ENCODE peak calls at places on chromosomes 7 and 10, in five cellular contexts. R, T, A, M and U are unnamed samples.

GRCh38 chr10:91090761-91091529 is 129.5 kb upstream of the PCGF5 start:
- DNase-seq in R (no peak), T (no peak), A (no peak), M (no peak), U (no peak)

GRCh38 chr10:49023752-49024151 is 84.1 kb upstream of the LRRC18 start:
- DNase-seq in R (no peak), T (no peak), A (no peak), M (no peak), U (no peak)

GRCh38 chr10:125000366-125001312 is 58.7 kb downstream of the ZRANB1 start:
- DNase-seq in R (no peak), T (no peak), A (peak; percentile 52), M (peak; percentile 50), U (no peak)

GRCh38 chr10:46284286-46285229 is 2.2 kb upstream of the ANTXRL start:
- DNase-seq in R (peak; percentile 84), T (peak; percentile 72), A (peak; percentile 86), M (peak; percentile 87), U (peak; percentile 85)

GRCh38 chr10:110857265-110858158 is 14.2 kb upstream of the PDCD4 start:
- DNase-seq in R (no peak), T (peak; percentile 51), A (no peak), M (peak; percentile 58), U (peak; percentile 65)

GRCh38 chr7:116998567-116998966 is 45.3 kb downstream of the ST7 start:
- DNase-seq in R (no peak), T (no peak), A (no peak), M (no peak), U (no peak)

GRCh38 chr7:116075351-116076145 is 45.0 kb upstream of the TFEC start:
- DNase-seq in R (no peak), T (no peak), A (no peak), M (no peak), U (no peak)

GRCh38 chr7:31971049-31971665 is 99.0 kb downstream of the PDE1C start:
- DNase-seq in R (no peak), T (no peak), A (no peak), M (no peak), U (no peak)

GRCh38 chr7:47557317-47557985 is 24.5 kb downstream of the TNS3 start:
- DNase-seq in R (no peak), T (no peak), A (no peak), M (no peak), U (no peak)

GRCh38 chr10:69703766-69704191 is 73.7 kb downstream of the FAM241B start:
- DNase-seq in R (no peak), T (no peak), A (no peak), M (no peak), U (no peak)

GRCh38 chr10:124747745-124748144 is 3.6 kb upstream of the FAM53B start:
- DNase-seq in R (no peak), T (no peak), A (no peak), M (no peak), U (no peak)

GRCh38 chr7:9504678-9505077 is 1071.3 kb downstream of the NXPH1 start:
- DNase-seq in R (no peak), T (no peak), A (no peak), M (no peak), U (no peak)

GRCh38 chr7:135976312-135977019 is 693 bp downstream of the MTPN start:
- DNase-seq in R (no peak), T (peak; percentile 43), A (no peak), M (no peak), U (peak; percentile 48)

GRCh38 chr7:8434290-8435002 is 1.0 kb downstream of the NXPH1 start:
- DNase-seq in R (no peak), T (no peak), A (no peak), M (no peak), U (no peak)

GRCh38 chr7:137953692-137954470 is 48.0 kb downstream of the CREB3L2 start:
- DNase-seq in R (no peak), T (no peak), A (no peak), M (no peak), U (no peak)

GRCh38 chr10:5775705-5776104 is 37.5 kb downstream of the GDI2 start:
- DNase-seq in R (peak; percentile 26), T (peak; percentile 85), A (peak; percentile 67), M (no peak), U (no peak)

GRCh38 chr7:24971333-24972165 is 8.4 kb downstream of the OSBPL3 start:
- DNase-seq in R (peak; percentile 15), T (no peak), A (no peak), M (no peak), U (no peak)

GRCh38 chr10:36681751-36682633 is 443.4 kb upstream of the ANKRD30A start:
- DNase-seq in R (no peak), T (no peak), A (no peak), M (no peak), U (no peak)

GRCh38 chr10:119139464-119140067 is 25.9 kb downstream of the SFXN4 start:
- DNase-seq in R (no peak), T (peak; percentile 41), A (no peak), M (peak; percentile 68), U (peak; percentile 42)

GRCh38 chr10:113426181-113426837 is 126.5 kb upstream of the HABP2 start:
- DNase-seq in R (no peak), T (no peak), A (no peak), M (no peak), U (no peak)

GRCh38 chr7:128448751-128449300 is 6.9 kb upstream of the HILPDA start:
- DNase-seq in R (no peak), T (no peak), A (no peak), M (no peak), U (no peak)

GRCh38 chr7:77473240-77474005 is 57.3 kb upstream of the GSAP start:
- DNase-seq in R (no peak), T (no peak), A (no peak), M (no peak), U (no peak)

DNA sequence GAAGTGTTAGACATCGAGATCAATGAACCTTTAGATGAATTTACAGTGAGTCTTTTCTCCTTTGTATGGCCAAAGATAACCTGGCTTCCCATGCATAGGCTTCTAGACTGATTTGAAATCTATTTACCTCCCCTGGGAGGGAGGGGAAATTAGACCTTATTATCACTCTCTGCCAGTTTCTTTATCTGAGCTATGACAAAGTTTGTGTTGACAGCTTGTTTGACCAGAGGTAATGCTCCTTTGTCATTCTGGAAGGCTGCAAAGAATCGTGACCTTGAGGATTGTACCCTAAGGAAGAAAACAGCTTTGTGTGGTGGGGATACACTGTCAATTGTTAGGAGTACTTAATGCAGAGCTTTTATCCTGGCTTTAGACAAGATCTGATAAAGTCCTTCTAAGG is 36.4 kb downstream of the RBM33 start:
- DNase-seq in R (no peak), T (no peak), A (no peak), M (no peak), U (no peak)
- H3K36me3 ChIP-seq in R (no peaks in the 10 kb centered on the region), T (peaks cover 32% of the 10 kb centered on the region), A (peaks cover 3% of the 10 kb centered on the region), M (no peaks in the 10 kb centered on the region), U (no peaks in the 10 kb centered on the region)

GRCh38 chr7:56026538-56026937 is 24.7 kb downstream of the PSPH start:
- DNase-seq in R (no peak), T (no peak), A (no peak), M (no peak), U (no peak)

GRCh38 chr7:56028942-56029630 is 22.2 kb downstream of the PSPH start:
- DNase-seq in R (no peak), T (no peak), A (no peak), M (no peak), U (no peak)

GRCh38 chr7:56033671-56034432 is 17.4 kb downstream of the PSPH start:
- DNase-seq in R (peak; percentile 48), T (peak; percentile 72), A (peak; percentile 59), M (peak; percentile 62), U (peak; percentile 67)

DNA sequence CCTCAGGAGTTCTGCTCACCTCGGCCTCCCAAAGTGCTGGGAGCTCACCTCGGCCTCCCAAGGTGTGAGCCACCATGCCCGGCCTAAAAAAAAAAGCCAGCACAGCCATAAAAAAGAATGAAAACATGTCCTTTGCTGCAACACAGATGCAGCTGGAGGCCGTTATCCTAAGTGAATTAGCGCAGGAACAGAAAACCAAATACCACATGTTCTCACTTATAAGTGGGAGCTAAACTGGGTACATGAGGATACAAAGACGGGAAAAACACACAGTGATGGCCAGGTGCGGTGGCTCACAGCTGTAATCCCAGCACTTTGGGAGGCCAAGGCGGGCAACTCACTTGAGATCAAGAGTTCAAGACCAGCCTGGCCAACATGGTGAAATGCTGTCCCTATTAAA is 20.9 kb downstream of the PSPH start:
- DNase-seq in R (no peak), T (no peak), A (no peak), M (no peak), U (no peak)
- H3K36me3 ChIP-seq in R (no peaks in the 10 kb centered on the region), T (no peaks in the 10 kb centered on the region), A (no peaks in the 10 kb centered on the region), M (no peaks in the 10 kb centered on the region), U (no peaks in the 10 kb centered on the region)

DNA sequence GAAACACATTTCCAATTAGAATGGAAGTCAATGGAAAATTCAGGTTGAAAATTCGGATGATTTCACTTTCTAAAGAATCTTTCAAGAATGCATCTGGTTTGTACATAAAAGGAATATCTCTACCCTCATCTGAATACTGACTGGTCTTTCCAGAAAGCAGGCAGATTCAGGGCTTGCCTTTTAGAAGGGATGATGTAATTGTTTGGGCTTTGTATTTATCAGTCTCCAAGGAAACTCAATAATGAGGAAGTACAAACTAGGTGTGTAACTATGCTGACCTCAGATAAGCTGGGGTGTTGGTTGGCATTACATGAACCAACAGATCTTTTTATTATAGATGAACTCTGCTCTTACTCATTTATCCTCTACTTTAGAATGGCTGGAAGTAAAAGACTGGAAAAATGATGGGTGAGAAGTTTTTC is 24.1 kb downstream of the PDLIM1 start:
- DNase-seq in R (no peak), T (peak; percentile 19), A (no peak), M (no peak), U (no peak)
- H3K36me3 ChIP-seq in R (no peaks in the 10 kb centered on the region), T (no peaks in the 10 kb centered on the region), A (no peaks in the 10 kb centered on the region), M (no peaks in the 10 kb centered on the region), U (peaks cover 27% of the 10 kb centered on the region)

GRCh38 chr7:152140560-152140959 is 115.1 kb downstream of the GALNT11 start:
- DNase-seq in R (no peak), T (no peak), A (no peak), M (no peak), U (no peak)
- H3K36me3 ChIP-seq in R (no peaks in the 10 kb centered on the region), T (peaks cover 46% of the 10 kb centered on the region), A (peaks cover 8% of the 10 kb centered on the region), M (no peaks in the 10 kb centered on the region), U (peaks cover 54% of the 10 kb centered on the region)

DNA sequence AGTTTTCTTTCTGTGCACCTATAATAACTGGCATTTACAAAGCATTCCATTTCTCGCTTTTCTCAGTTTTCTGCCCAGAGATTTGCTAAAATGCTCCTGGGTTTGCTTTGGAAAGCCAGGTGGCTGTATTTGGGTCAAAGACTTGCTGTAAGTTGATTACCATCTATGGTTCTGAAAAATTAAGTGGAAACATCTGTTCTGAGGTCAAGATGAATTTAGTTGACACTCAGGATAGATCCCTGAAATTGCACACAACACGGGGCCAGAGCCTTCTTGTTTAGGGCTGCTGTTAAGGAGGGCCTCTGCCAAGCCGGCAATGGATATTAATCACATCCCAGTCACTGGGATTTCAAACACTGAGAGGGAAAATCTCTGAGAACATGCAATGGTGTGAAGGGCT is 111.6 kb upstream of the GLI3 start:
- DNase-seq in R (no peak), T (no peak), A (no peak), M (no peak), U (no peak)
- H3K36me3 ChIP-seq in R (no peaks in the 10 kb centered on the region), T (no peaks in the 10 kb centered on the region), A (no peaks in the 10 kb centered on the region), M (no peaks in the 10 kb centered on the region), U (no peaks in the 10 kb centered on the region)

GRCh38 chr10:64956441-64956840 is 1435.2 kb downstream of the REEP3 start:
- DNase-seq in R (no peak), T (no peak), A (no peak), M (no peak), U (no peak)
- H3K36me3 ChIP-seq in R (no peaks in the 10 kb centered on the region), T (no peaks in the 10 kb centered on the region), A (no peaks in the 10 kb centered on the region), M (no peaks in the 10 kb centered on the region), U (no peaks in the 10 kb centered on the region)

GRCh38 chr10:61923210-61924024 is 21.9 kb downstream of the ARID5B start:
- DNase-seq in R (no peak), T (no peak), A (no peak), M (no peak), U (no peak)
- H3K36me3 ChIP-seq in R (no peaks in the 10 kb centered on the region), T (peaks cover 9% of the 10 kb centered on the region), A (no peaks in the 10 kb centered on the region), M (no peaks in the 10 kb centered on the region), U (no peaks in the 10 kb centered on the region)

GRCh38 chr10:73791871-73792400 is 6.5 kb downstream of the ZSWIM8 start:
- DNase-seq in R (no peak), T (no peak), A (peak; percentile 43), M (no peak), U (no peak)
- H3K36me3 ChIP-seq in R (peaks cover 21% of the 10 kb centered on the region), T (peaks cover 71% of the 10 kb centered on the region), A (no peaks in the 10 kb centered on the region), M (no peaks in the 10 kb centered on the region), U (peaks cover 76% of the 10 kb centered on the region)